ENCODE peak calls at places on chromosomes 2 and 18, in six cellular contexts. E is A549, B is transverse colon, T is sigmoid colon, X is ovary, V is GM12878. W is an unnamed sample. For H3K9me3, the result is how much of the 10 kb centered on the place peaks cover.

GRCh38 chr2:158187908-158188307 is 86.2 kb downstream of the UPP2 start:
- DNase-seq in E (no peak), B (no peak), V (no peak), X (no peak), T (no peak), W (no peak)

GRCh38 chr2:46471-47345 is at the start of gene FAM110C:
- DNase-seq in E (peak), X (peak), T (no peak), V (no peak), B (peak), W (no peak)

GRCh38 chr2:228648541-228648940 is 467.1 kb upstream of the SPHKAP start:
- DNase-seq in V (no peak), T (no peak), B (no peak), E (no peak), X (no peak), W (no peak)

GRCh38 chr18:25247725-25248124 is 104.2 kb downstream of the ZNF521 start:
- DNase-seq in X (no peak), V (no peak), B (no peak), T (no peak), E (no peak), W (no peak)

GRCh38 chr2:114543106-114543806 is 100.8 kb downstream of the DPP10 start:
- DNase-seq in T (no peak), E (no peak), V (no peak), X (peak), B (peak), W (peak)

GRCh38 chr2:142742301-142743214 is 134.9 kb upstream of the KYNU start:
- DNase-seq in B (no peak), E (no peak), T (no peak), X (no peak), V (no peak), W (no peak)

GRCh38 chr2:173090973-173091660 is 15.5 kb downstream of the MAP3K20 start:
- DNase-seq in T (peak), X (no peak), V (no peak), B (no peak), E (no peak), W (peak)

GRCh38 chr2:235300368-235301201 is 193.3 kb upstream of the AGAP1 start:
- DNase-seq in X (peak), V (no peak), T (no peak), E (no peak), B (no peak), W (no peak)

GRCh38 chr18:61699397-61700090 is 193.3 kb downstream of the RNF152 start:
- DNase-seq in X (no peak), T (no peak), V (no peak), E (no peak), B (no peak), W (no peak)

DNA sequence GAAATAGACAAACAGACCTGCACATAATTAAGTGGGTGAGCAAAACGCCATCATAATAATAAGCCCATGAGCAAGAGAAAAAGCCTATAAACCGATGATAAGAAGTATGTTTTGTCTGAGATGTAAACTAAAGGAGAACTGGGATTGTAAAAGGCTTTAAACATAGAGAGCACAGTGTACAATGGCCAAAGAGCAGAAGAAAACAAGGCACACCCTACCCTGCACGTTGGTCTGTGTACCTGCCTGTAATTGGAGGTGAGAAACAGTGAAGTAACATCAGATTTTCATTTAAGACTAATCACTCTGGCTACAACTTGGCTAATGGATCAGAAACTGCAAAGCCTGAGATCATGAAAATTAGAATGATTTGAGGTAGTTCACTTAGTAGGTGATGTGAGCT is 1094.7 kb upstream of the GYPC start:
- DNase-seq in E (no peak), V (no peak), T (no peak), X (no peak), B (peak), W (no peak)
- H3K9me3 ChIP-seq in E (under half), V (under half), T (under half), X (under half), B (under half), W (under half)

GRCh38 chr2:21754164-21754788 is 630.5 kb downstream of the TDRD15 start:
- DNase-seq in B (no peak), X (no peak), T (no peak), E (no peak), V (no peak), W (no peak)

GRCh38 chr2:21759819-21760218 is 636.1 kb downstream of the TDRD15 start:
- DNase-seq in T (no peak), E (no peak), X (no peak), V (no peak), B (no peak), W (no peak)

GRCh38 chr2:21763501-21763900 is 639.7 kb downstream of the TDRD15 start:
- DNase-seq in V (no peak), B (no peak), T (no peak), E (no peak), X (no peak), W (no peak)

GRCh38 chr2:21757805-21758204 is 634.0 kb downstream of the TDRD15 start:
- DNase-seq in X (no peak), B (no peak), T (no peak), V (no peak), E (no peak), W (no peak)
- TF ChIP-seq EP300 in X (no peak), B (no peak), T (no peak), V (no peak), E (no peak), W (no peak)

GRCh38 chr2:63057249-63058148 is 6.9 kb downstream of the OTX1 start:
- DNase-seq in T (no peak), B (no peak), V (no peak), E (no peak), X (no peak), W (no peak)
- H3K4me3 ChIP-seq in T (no peak), B (peak), V (peak), E (no peak), X (no peak), W (no peak)

GRCh38 chr2:239467956-239468490 is 67.2 kb upstream of the HDAC4 start:
- DNase-seq in B (no peak), V (no peak), E (no peak), X (peak), T (peak), W (no peak)
- H3K9me3 ChIP-seq in B (under half), V (under half), E (under half), X (under half), T (under half), W (under half)

DNA sequence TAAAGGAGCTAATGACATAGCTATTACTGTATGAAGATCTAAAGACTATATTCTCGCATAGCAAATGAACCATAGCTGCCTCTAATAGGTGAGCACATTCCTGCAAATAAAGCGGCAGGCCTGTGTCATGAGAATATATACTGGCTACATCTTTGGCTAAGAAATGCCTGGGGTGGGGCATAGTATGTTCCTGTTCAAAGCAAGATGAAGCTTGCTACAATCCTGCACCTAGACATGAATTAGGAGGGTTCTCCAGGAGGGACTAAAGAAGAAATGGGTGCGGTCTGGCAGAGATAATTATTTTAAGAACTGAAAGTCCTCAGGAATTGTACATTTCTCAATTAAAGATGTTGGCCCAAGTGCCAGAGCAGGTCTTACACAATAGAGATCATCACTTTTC is 46.8 kb upstream of the PLA2R1 start:
- DNase-seq in B (no peak), T (no peak), E (no peak), V (no peak), X (no peak), W (no peak)
- TF ChIP-seq EP300 in B (no peak), T (no peak), E (no peak), V (no peak), X (no peak), W (no peak)

GRCh38 chr2:207766697-207767460 is 2.8 kb downstream of the FZD5 start:
- DNase-seq in V (no peak), T (no peak), X (peak), B (peak), E (no peak), W (no peak)
- H3K4me3 ChIP-seq in V (peak), T (peak), X (no peak), B (peak), E (no peak), W (no peak)

W was measured in tibial nerve.